ENCODE peak calls at places on chromosomes 11 and 22, in nine cellular contexts. F is suprapubic skin, B is OCI-LY7, P is adrenal gland, Q is B cell, Y is type B pancreatic cell, U is tibial nerve, Z is ovary, A is fibroblast of mammary gland. H is an unnamed sample.

GRCh38 chr11:70491696-70492472 is 93.6 kb downstream of the CTTN start:
- DNase-seq in P (no peak), U (no peak), B (no peak), F (no peak), Q (no peak), A (no peak), Z (peak), Y (no peak), H (no peak)

GRCh38 chr11:126282742-126283591 is at the start of gene TIRAP:
- DNase-seq in Y (no peak), A (peak), U (peak), Z (peak), P (peak), F (peak), Q (peak), B (peak), H (peak)

GRCh38 chr11:23233075-23233474 is 372.8 kb upstream of the CCDC179 start:
- DNase-seq in B (no peak), P (no peak), Z (no peak), A (peak), Q (no peak), F (no peak), Y (no peak), U (no peak), H (no peak)

GRCh38 chr22:41405588-41405987 is 23.8 kb downstream of the TEF start:
- DNase-seq in B (no peak), Z (no peak), Q (no peak), P (no peak), F (no peak), A (no peak), Y (no peak), U (no peak), H (no peak)

GRCh38 chr11:130216591-130217132 is 57.1 kb downstream of the ST14 start:
- DNase-seq in Q (no peak), Z (peak), Y (peak), P (no peak), F (no peak), U (no peak), A (no peak), B (no peak), H (no peak)

GRCh38 chr11:112596324-112596723 is 335.7 kb upstream of the PLET1 start:
- DNase-seq in Y (no peak), U (no peak), F (no peak), A (no peak), B (no peak), P (no peak), Q (no peak), Z (no peak), H (no peak)

GRCh38 chr22:17841836-17842235 is 67.6 kb upstream of the BID start:
- DNase-seq in U (no peak), F (no peak), Q (no peak), Y (no peak), B (no peak), Z (peak), P (no peak), A (no peak), H (no peak)

GRCh38 chr22:42270178-42270511 is 308 bp downstream of the TCF20 start:
- DNase-seq in Q (no peak), Y (no peak), A (no peak), Z (no peak), B (no peak), P (no peak), F (no peak), U (no peak), H (peak)

GRCh38 chr11:130518164-130518563 is 69.7 kb downstream of the ADAMTS15 start:
- DNase-seq in Q (no peak), F (no peak), A (no peak), U (no peak), B (no peak), Z (no peak), P (no peak), Y (no peak), H (no peak)

GRCh38 chr11:34182425-34182824 is 77.0 kb downstream of the NAT10 start:
- DNase-seq in F (no peak), U (no peak), P (no peak), Z (no peak), Y (no peak), A (no peak), Q (no peak), B (no peak), H (no peak)

GRCh38 chr11:94871491-94872185 is 101.7 kb downstream of the CWC15 start:
- DNase-seq in B (no peak), P (no peak), U (no peak), Q (no peak), Y (no peak), A (no peak), Z (no peak), F (no peak), H (no peak)

GRCh38 chr11:14583252-14584105 is 60.1 kb upstream of the PDE3B start:
- DNase-seq in Z (no peak), A (no peak), F (no peak), Y (no peak), B (no peak), U (no peak), Q (no peak), P (no peak), H (no peak)

GRCh38 chr11:75536786-75537629 is 11.3 kb upstream of the GDPD5 start:
- DNase-seq in Z (no peak), P (no peak), A (peak), F (no peak), Q (no peak), B (peak), Y (no peak), U (no peak), H (peak)

GRCh38 chr22:33537059-33537458 is 383.2 kb downstream of the LARGE1 start:
- DNase-seq in Z (no peak), A (no peak), Q (no peak), U (no peak), P (no peak), Y (no peak), B (no peak), F (no peak), H (no peak)

GRCh38 chr11:57135020-57135751 is 46.6 kb upstream of the LRRC55 start:
- DNase-seq in P (no peak), Y (no peak), F (no peak), B (no peak), U (no peak), Q (no peak), Z (no peak), A (no peak), H (no peak)

GRCh38 chr11:129324533-129325175 is 51.0 kb upstream of the BARX2 start:
- DNase-seq in A (peak), Q (no peak), F (no peak), B (no peak), Z (no peak), P (no peak), U (peak), Y (peak), H (peak)

GRCh38 chr11:3095712-3096361 is 38.6 kb upstream of the CARS1 start:
- DNase-seq in P (no peak), Q (no peak), U (peak), Y (peak), A (peak), B (no peak), F (peak), Z (no peak), H (peak)

GRCh38 chr11:69880803-69881445 is 61.7 kb upstream of the FGF3 start:
- DNase-seq in U (no peak), Y (no peak), B (no peak), P (peak), Z (peak), F (peak), A (no peak), Q (no peak), H (no peak)

GRCh38 chr11:7573558-7574296 is 59.9 kb downstream of the PPFIBP2 start:
- DNase-seq in Q (no peak), B (no peak), Y (no peak), P (no peak), Z (no peak), F (no peak), A (no peak), U (no peak), H (no peak)

GRCh38 chr11:2268911-2269600 is 1.3 kb downstream of the ASCL2 start:
- DNase-seq in P (peak), A (peak), U (peak), Q (peak), B (no peak), Y (peak), F (peak), Z (peak), H (peak)

GRCh38 chr11:113989381-113989780 is 14.5 kb downstream of the HTR3A start:
- DNase-seq in A (no peak), Y (no peak), B (no peak), F (no peak), U (no peak), Q (no peak), Z (no peak), P (no peak), H (no peak)

GRCh38 chr11:75315439-75315805 is 36.0 kb downstream of the ARRB1 start:
- DNase-seq in Q (no peak), F (no peak), Y (no peak), B (no peak), P (no peak), U (no peak), Z (no peak), A (no peak), H (no peak)

GRCh38 chr22:48779211-48779643 is 1048.4 kb downstream of the BRD1 start:
- DNase-seq in U (no peak), F (peak), B (no peak), P (no peak), Z (no peak), Y (no peak), A (no peak), Q (no peak), H (no peak)

GRCh38 chr11:62392944-62393628 is 25.7 kb upstream of the SCGB1A1 start:
- DNase-seq in P (no peak), Z (peak), Q (no peak), B (peak), Y (no peak), U (no peak), F (no peak), A (no peak), H (peak)

GRCh38 chr22:45742866-45743450 is 71.3 kb downstream of the ATXN10 start:
- DNase-seq in Q (no peak), Z (no peak), Y (no peak), F (no peak), U (no peak), B (no peak), A (peak), P (peak), H (peak)

GRCh38 chr11:9888938-9889337 is 225.1 kb downstream of the SWAP70 start:
- DNase-seq in P (no peak), Z (no peak), Q (no peak), B (no peak), A (no peak), Y (no peak), U (no peak), F (no peak), H (no peak)

GRCh38 chr11:10528121-10528520 is 12.9 kb downstream of the RNF141 start:
- DNase-seq in B (no peak), Y (no peak), F (no peak), Z (no peak), P (no peak), Q (no peak), U (no peak), A (no peak), H (no peak)

GRCh38 chr11:100889758-100890157 is 202.7 kb downstream of the ARHGAP42 start:
- DNase-seq in A (no peak), B (no peak), U (no peak), P (no peak), Z (no peak), Q (no peak), F (no peak), Y (no peak), H (no peak)

GRCh38 chr11:22634897-22635629 is 9.4 kb upstream of the FANCF start:
- DNase-seq in A (peak), Z (no peak), U (no peak), Q (no peak), B (no peak), Y (no peak), P (no peak), F (no peak), H (peak)

GRCh38 chr22:20940178-20940790 is 23.1 kb downstream of the CRKL start:
- DNase-seq in Z (no peak), Y (no peak), U (no peak), A (peak), Q (no peak), B (no peak), F (no peak), P (no peak), H (no peak)

GRCh38 chr22:23926561-23926960 is 32.4 kb downstream of the MIF start:
- DNase-seq in F (no peak), A (no peak), Q (peak), Z (no peak), B (no peak), Y (no peak), U (no peak), P (no peak), H (no peak)

GRCh38 chr11:12149672-12150225 is 39.4 kb downstream of the MICAL2 start:
- DNase-seq in P (no peak), Q (no peak), F (no peak), U (no peak), Z (no peak), Y (no peak), A (no peak), B (no peak), H (no peak)

GRCh38 chr11:23653071-23653675 is 792.9 kb upstream of the CCDC179 start:
- DNase-seq in Q (no peak), U (no peak), B (no peak), Z (no peak), F (no peak), A (no peak), Y (no peak), P (no peak), H (no peak)

GRCh38 chr22:36573815-36574350 is 44.9 kb upstream of the EIF3D start:
- DNase-seq in B (no peak), Y (no peak), A (no peak), Z (no peak), F (no peak), P (no peak), U (no peak), Q (no peak), H (no peak)

GRCh38 chr22:36566720-36567119 is 37.8 kb upstream of the EIF3D start:
- DNase-seq in A (no peak), Z (no peak), F (no peak), U (no peak), P (no peak), B (no peak), Q (no peak), Y (no peak), H (no peak)

GRCh38 chr22:36568846-36569245 is 39.9 kb upstream of the EIF3D start:
- DNase-seq in Z (no peak), Y (no peak), F (no peak), U (no peak), P (no peak), Q (no peak), B (no peak), A (no peak), H (no peak)

GRCh38 chr22:36571991-36572390 is 43.0 kb upstream of the EIF3D start:
- DNase-seq in Z (no peak), B (no peak), Q (no peak), Y (no peak), P (no peak), U (no peak), A (no peak), F (no peak), H (no peak)

GRCh38 chr22:36569999-36570398 is 41.0 kb upstream of the EIF3D start:
- DNase-seq in Q (no peak), Y (no peak), Z (no peak), P (no peak), A (peak), U (no peak), F (no peak), B (no peak), H (peak)
- TF ChIP-seq CTCF in Q (no peak), Y (peak), Z (no peak), P (no peak), A (peak), U (no peak), F (no peak), B (no peak), H (peak)

GRCh38 chr11:64246874-64247728 is at the start of gene PPP1R14B:
- DNase-seq in A (peak), P (peak), U (peak), Q (peak), B (peak), F (peak), Z (peak), Y (peak), H (peak)
- TF ChIP-seq CTCF in A (no peak), P (peak), U (peak), Q (no peak), B (no peak), F (no peak), Z (peak), Y (peak), H (no peak)

GRCh38 chr11:119491753-119492455 is 68.9 kb upstream of the THY1 start:
- DNase-seq in P (no peak), Y (no peak), F (no peak), U (no peak), B (no peak), A (peak), Z (no peak), Q (no peak), H (peak)
- TF ChIP-seq CTCF in P (no peak), Y (peak), F (peak), U (no peak), B (peak), A (peak), Z (no peak), Q (no peak), H (peak)

DNA sequence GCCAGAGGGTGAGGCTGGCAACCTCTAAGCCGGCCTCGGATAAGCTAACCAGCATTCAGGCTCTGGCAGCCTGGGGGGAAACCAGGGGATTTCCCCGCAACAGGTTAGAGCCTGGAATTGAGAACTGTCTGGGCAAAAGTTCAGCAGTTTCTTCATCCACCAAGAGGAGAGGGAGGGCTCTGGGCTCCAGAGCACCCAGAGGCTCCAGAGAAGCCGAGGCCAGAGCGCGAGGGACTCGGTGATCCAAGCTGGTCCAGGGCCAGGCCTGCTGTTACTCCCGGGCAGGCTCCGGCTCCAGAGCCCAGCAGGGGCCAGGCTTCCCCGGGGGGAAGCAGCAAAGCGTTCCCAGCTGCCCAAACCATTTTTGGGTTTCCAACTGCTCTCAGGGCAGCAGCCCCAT is 13.3 kb upstream of the SH3BP1 start:
- DNase-seq in A (peak), P (no peak), U (peak), Y (no peak), F (peak), B (no peak), Q (no peak), Z (peak), H (no peak)
- TF ChIP-seq CTCF in A (no peak), P (no peak), U (no peak), Y (no peak), F (no peak), B (no peak), Q (no peak), Z (no peak), H (no peak)

DNA sequence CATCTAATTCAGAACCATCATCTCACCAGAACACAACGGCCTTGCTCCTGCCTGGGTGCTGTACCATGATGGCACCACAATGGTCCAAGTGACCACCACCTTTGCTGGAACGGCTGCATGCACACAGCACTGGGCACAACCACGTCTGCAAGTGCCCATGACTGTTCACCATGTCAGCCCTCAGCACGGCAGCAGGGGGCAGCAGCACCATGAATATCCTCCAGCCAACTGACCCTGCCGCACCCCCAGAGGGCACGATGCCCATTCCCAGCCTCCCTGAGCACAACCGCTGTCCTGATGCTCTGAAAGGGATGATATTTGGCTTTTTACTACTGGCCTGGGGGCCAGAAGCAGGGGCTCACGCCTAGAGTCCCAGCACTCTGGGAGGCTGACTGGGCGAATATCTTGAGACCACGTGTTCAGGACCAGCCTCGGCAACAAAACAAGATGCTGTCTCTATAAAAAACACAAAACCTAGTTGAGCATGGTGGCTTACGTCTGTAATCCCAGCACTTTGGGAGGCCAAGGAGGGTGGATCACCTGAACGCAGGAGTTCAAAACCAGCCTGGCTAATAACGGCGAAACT is 25.7 kb downstream of the DRD4 start:
- DNase-seq in U (peak), F (no peak), Y (no peak), Z (peak), A (peak), P (peak), B (peak), Q (peak), H (peak)
- TF ChIP-seq CTCF in U (peak), F (peak), Y (peak), Z (peak), A (peak), P (peak), B (peak), Q (peak), H (peak)

GRCh38 chr11:63903884-63904283 is 13.1 kb downstream of the RCOR2 start:
- DNase-seq in A (no peak), B (no peak), U (no peak), Y (no peak), Z (no peak), F (no peak), Q (no peak), P (no peak), H (no peak)

GRCh38 chr11:63904743-63905142 is 12.2 kb downstream of the RCOR2 start:
- DNase-seq in A (no peak), Q (no peak), F (no peak), Z (no peak), B (no peak), P (no peak), Y (no peak), U (no peak), H (no peak)

GRCh38 chr11:63897459-63898156 is 19.4 kb downstream of the RCOR2 start:
- DNase-seq in Q (no peak), F (no peak), Y (no peak), B (no peak), Z (no peak), U (no peak), P (no peak), A (no peak), H (no peak)

GRCh38 chr11:63905179-63905578 is 11.8 kb downstream of the RCOR2 start:
- DNase-seq in Q (no peak), F (no peak), U (no peak), Z (no peak), B (no peak), Y (no peak), A (no peak), P (no peak), H (no peak)

DNA sequence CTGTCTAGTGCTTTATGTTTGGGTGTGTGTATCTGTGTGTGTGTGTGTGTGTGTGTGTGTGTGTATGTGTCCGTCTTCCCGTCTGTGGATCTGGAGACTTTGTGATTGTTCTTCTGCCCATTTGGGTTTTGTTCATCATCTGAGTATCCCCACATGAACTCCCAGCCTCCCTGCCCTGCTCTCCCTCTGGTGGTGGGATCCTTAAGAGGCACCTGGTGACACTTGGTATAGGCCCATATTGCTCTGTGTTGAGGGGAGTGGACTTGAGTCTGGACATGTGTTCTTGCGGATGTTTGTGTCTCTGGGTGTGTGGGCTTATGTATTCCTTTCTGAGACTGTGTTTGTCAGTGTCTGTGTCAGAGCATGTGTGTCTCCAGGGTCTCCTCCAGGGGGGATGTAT is 15.3 kb downstream of the RCOR2 start:
- DNase-seq in A (peak), Z (no peak), Y (no peak), B (no peak), Q (no peak), F (no peak), P (no peak), U (no peak), H (peak)
- TF ChIP-seq CTCF in A (peak), Z (no peak), Y (peak), B (peak), Q (no peak), F (no peak), P (no peak), U (no peak), H (peak)